ENCODE peak calls at places on chromosome 12, in nine cellular contexts. H is testis, B is left ventricle myocardium inferior, G is spleen, U is stomach, S is endodermal cell, F is fibroblast of lung, N is Karpas-422, P is Peyer's patch. O is an unnamed sample. For H3K4me1 and H3K27me3, the result is how much of the 10 kb centered on the place peaks cover.

GRCh38 chr12:57452181-57452936 is 2.7 kb upstream of the INHBE start:
- DNase-seq in H (no peak), B (peak), G (peak), U (no peak), S (peak), F (peak), N (no peak), P (no peak), O (no peak)

GRCh38 chr12:131917139-131917710 is 11.9 kb upstream of the PUS1 start:
- DNase-seq in H (no peak), B (no peak), G (no peak), U (no peak), S (peak), F (no peak), N (no peak), P (no peak), O (no peak)

GRCh38 chr12:99444859-99445316 is 202.7 kb upstream of the GARIN6 start:
- DNase-seq in H (no peak), B (no peak), G (no peak), U (no peak), S (no peak), F (no peak), N (no peak), P (no peak), O (peak)

GRCh38 chr12:24977711-24978110 is 28.8 kb upstream of the BCAT1 start:
- DNase-seq in H (no peak), B (no peak), G (no peak), U (no peak), S (no peak), F (no peak), N (no peak), P (no peak), O (no peak)

GRCh38 chr12:3520168-3520567 is 29.2 kb downstream of the PRMT8 start:
- DNase-seq in H (no peak), B (peak), G (no peak), U (peak), S (no peak), F (no peak), N (no peak), P (no peak), O (no peak)

GRCh38 chr12:67482751-67483661 is 165.5 kb upstream of the DYRK2 start:
- DNase-seq in H (peak), B (peak), G (peak), U (peak), S (no peak), F (peak), N (no peak), P (peak), O (peak)

GRCh38 chr12:47268501-47269459 is 189.0 kb upstream of the AMIGO2 start:
- DNase-seq in H (no peak), B (no peak), G (no peak), U (no peak), S (no peak), F (no peak), N (no peak), P (peak), O (peak)

GRCh38 chr12:130613131-130613530 is 103.0 kb downstream of the RIMBP2 start:
- DNase-seq in H (no peak), B (no peak), G (no peak), U (no peak), S (peak), F (no peak), N (no peak), P (no peak), O (no peak)

GRCh38 chr12:28024231-28024995 is 51.9 kb upstream of the PTHLH start:
- DNase-seq in H (no peak), B (no peak), G (no peak), U (no peak), S (no peak), F (peak), N (no peak), P (no peak), O (peak)

GRCh38 chr12:111768159-111768895 is 1.6 kb downstream of the ALDH2 start:
- DNase-seq in H (no peak), B (no peak), G (no peak), U (no peak), S (no peak), F (no peak), N (peak), P (no peak), O (no peak)

GRCh38 chr12:92784795-92785562 is 82.2 kb downstream of the PLEKHG7 start:
- DNase-seq in H (no peak), B (no peak), G (no peak), U (no peak), S (peak), F (peak), N (peak), P (no peak), O (peak)

GRCh38 chr12:94762259-94762942 is 112.0 kb upstream of the TMCC3 start:
- DNase-seq in H (no peak), B (no peak), G (no peak), U (no peak), S (no peak), F (no peak), N (no peak), P (no peak), O (no peak)

GRCh38 chr12:57008113-57008687 is 1.9 kb upstream of the ZBTB39 start:
- DNase-seq in H (no peak), B (no peak), G (no peak), U (no peak), S (no peak), F (peak), N (peak), P (no peak), O (no peak)

GRCh38 chr12:121791671-121792496 is 1.6 kb downstream of the RHOF start:
- DNase-seq in H (no peak), B (no peak), G (peak), U (peak), S (no peak), F (no peak), N (no peak), P (peak), O (no peak)

GRCh38 chr12:130880411-130880885 is 8.6 kb downstream of the RAN start:
- DNase-seq in H (no peak), B (no peak), G (no peak), U (no peak), S (peak), F (no peak), N (no peak), P (no peak), O (no peak)

GRCh38 chr12:69052613-69053408 is 119.8 kb upstream of the CPM start:
- DNase-seq in H (no peak), B (no peak), G (no peak), U (no peak), S (peak), F (peak), N (no peak), P (no peak), O (peak)

GRCh38 chr12:41532072-41532471 is 344.0 kb downstream of the PDZRN4 start:
- DNase-seq in H (no peak), B (no peak), G (no peak), U (no peak), S (no peak), F (no peak), N (no peak), P (no peak), O (peak)

GRCh38 chr12:121467638-121468403 is 67.9 kb downstream of the RNF34 start:
- DNase-seq in H (no peak), B (no peak), G (no peak), U (no peak), S (peak), F (peak), N (peak), P (no peak), O (no peak)

GRCh38 chr12:5230151-5230550 is 186.5 kb downstream of the KCNA5 start:
- DNase-seq in H (no peak), B (no peak), G (no peak), U (no peak), S (no peak), F (peak), N (no peak), P (no peak), O (no peak)

GRCh38 chr12:128137140-128137539 is 129.8 kb upstream of the TMEM132C start:
- DNase-seq in H (no peak), B (no peak), G (no peak), U (no peak), S (no peak), F (no peak), N (peak), P (no peak), O (no peak)

GRCh38 chr12:93080994-93081809 is 152.1 kb upstream of the EEA1 start:
- DNase-seq in H (no peak), B (no peak), G (no peak), U (no peak), S (peak), F (peak), N (no peak), P (no peak), O (no peak)

GRCh38 chr12:18135509-18135908 is 45.5 kb upstream of the RERGL start:
- DNase-seq in H (no peak), B (no peak), G (no peak), U (no peak), S (no peak), F (peak), N (no peak), P (no peak), O (no peak)

GRCh38 chr12:100755186-100755585 is 39.4 kb upstream of the ANO4 start:
- DNase-seq in H (no peak), B (no peak), G (no peak), U (no peak), S (no peak), F (no peak), N (no peak), P (no peak), O (peak)

GRCh38 chr12:10197879-10198278 is 14.8 kb upstream of the GABARAPL1 start:
- DNase-seq in H (no peak), B (no peak), G (no peak), U (no peak), S (no peak), F (no peak), N (no peak), P (no peak), O (no peak)

GRCh38 chr12:2052861-2053674 is at the start of gene CACNA1C:
- DNase-seq in H (peak), B (peak), G (peak), U (peak), S (peak), F (peak), N (no peak), P (peak), O (no peak)

GRCh38 chr12:45292486-45293195 is 76.7 kb downstream of the ANO6 start:
- DNase-seq in H (peak), B (no peak), G (no peak), U (no peak), S (no peak), F (peak), N (no peak), P (no peak), O (no peak)

GRCh38 chr12:29640589-29641345 is 143.0 kb downstream of the TMTC1 start:
- DNase-seq in H (peak), B (peak), G (no peak), U (no peak), S (peak), F (peak), N (no peak), P (no peak), O (no peak)

GRCh38 chr12:2795291-2796186 is 769 bp downstream of the FKBP4 start:
- DNase-seq in H (peak), B (peak), G (peak), U (peak), S (peak), F (peak), N (peak), P (peak), O (no peak)

GRCh38 chr12:988616-989015 is 2.4 kb upstream of the ERC1 start:
- DNase-seq in H (no peak), B (no peak), G (no peak), U (no peak), S (no peak), F (no peak), N (no peak), P (no peak), O (no peak)

GRCh38 chr12:989051-989450 is 2.0 kb upstream of the ERC1 start:
- DNase-seq in H (no peak), B (no peak), G (no peak), U (no peak), S (no peak), F (no peak), N (no peak), P (no peak), O (no peak)

GRCh38 chr12:990649-991349 is at the start of gene ERC1:
- DNase-seq in H (peak), B (peak), G (peak), U (peak), S (peak), F (peak), N (peak), P (peak), O (peak)

GRCh38 chr12:990308-990648 is 745 bp upstream of the ERC1 start:
- DNase-seq in H (peak), B (peak), G (peak), U (peak), S (peak), F (peak), N (peak), P (peak), O (no peak)

GRCh38 chr12:989751-990278 is 1.2 kb upstream of the ERC1 start:
- DNase-seq in H (peak), B (no peak), G (no peak), U (no peak), S (peak), F (peak), N (peak), P (no peak), O (peak)
- H3K27ac ChIP-seq in H (peak), B (peak), G (peak), U (peak), S (peak), F (peak), N (no peak), P (peak), O (peak)

DNA sequence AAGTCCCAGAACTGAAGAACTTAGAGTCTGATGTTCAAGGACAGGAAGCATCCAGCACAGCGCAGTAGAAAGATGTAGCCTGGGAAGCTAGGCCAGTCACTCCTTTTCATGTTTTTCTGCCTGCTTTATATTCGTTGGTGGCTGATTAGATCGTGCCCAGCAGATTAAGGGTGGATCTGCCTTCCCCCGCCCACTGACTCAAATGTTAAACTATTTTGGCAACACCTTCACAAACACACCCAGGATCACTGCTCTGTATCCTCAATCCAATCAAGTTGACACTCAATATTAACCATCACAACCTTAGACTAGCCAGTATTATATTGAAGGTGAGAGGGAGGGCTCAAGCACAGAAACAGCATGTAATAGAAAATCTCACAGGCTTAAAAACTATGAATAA is 222.9 kb downstream of the C12orf50 start:
- DNase-seq in H (no peak), B (no peak), G (no peak), U (no peak), S (no peak), F (no peak), N (no peak), P (no peak), O (no peak)
- H3K4me1 ChIP-seq in H (under half), B (under half), G (under half), U (under half), S (under half), F (under half), N (under half), P (under half), O (under half)

DNA sequence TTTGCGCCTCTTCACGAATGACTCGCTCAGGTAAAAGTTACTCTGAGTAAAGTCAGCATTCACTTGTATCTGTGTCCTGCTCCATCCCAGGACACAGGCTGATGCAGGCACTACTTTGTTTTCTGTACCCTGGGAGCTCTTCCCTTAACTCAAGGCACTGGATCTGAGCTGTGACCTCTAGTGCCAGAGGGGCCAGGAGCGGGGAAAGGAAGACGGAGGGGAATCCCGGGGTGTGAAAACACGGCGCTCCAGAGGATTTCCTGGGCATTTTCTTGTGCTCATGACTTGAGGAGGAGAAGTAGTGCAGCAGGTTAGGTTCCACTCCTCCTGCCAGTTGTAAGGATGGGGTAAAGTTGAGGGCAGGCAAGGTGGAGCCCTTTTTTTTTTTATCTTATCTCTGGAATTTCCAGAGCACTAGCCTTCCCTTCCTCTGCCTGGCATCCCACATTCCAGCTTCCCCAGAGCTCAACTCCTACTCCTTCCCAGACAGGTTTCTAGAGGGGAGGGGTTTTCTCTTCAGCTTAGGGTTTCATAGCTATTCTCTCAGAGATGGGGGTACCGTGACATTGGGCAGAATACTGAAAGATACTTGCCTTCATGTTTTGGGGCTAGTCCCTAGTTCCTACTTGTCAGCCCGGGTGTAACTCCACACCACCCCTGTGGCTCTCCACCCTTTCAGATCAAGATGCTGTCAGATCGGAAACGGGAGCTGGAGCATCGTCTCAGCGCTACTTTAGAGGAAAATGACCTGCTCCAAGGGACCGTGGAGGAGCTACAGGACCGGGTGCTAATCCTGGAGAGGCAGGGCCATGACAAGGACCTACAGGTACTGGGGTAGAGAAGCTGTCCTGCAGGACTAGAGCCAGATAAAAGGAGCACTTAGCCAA is 52.3 kb downstream of the RAB35 start:
- DNase-seq in H (no peak), B (no peak), G (no peak), U (no peak), S (peak), F (no peak), N (no peak), P (no peak), O (no peak)
- H3K27me3 ChIP-seq in H (under half), B (half or more), G (under half), U (under half), S (under half), F (under half), N (under half), P (under half), O (under half)

GRCh38 chr12:76490763-76491162 is 68.8 kb downstream of the OSBPL8 start:
- DNase-seq in H (no peak), B (no peak), G (no peak), U (no peak), S (no peak), F (no peak), N (no peak), P (no peak), O (no peak)
- H3K27ac ChIP-seq in H (no peak), B (no peak), G (no peak), U (no peak), S (no peak), F (no peak), N (no peak), P (no peak), O (no peak)

GRCh38 chr12:89345376-89345775 is 6.9 kb downstream of the DUSP6 start:
- DNase-seq in H (no peak), B (no peak), G (no peak), U (no peak), S (no peak), F (no peak), N (no peak), P (no peak), O (no peak)

GRCh38 chr12:89347325-89347829 is 4.9 kb downstream of the DUSP6 start:
- DNase-seq in H (no peak), B (no peak), G (no peak), U (no peak), S (no peak), F (no peak), N (peak), P (no peak), O (peak)

GRCh38 chr12:89344862-89345202 is 7.5 kb downstream of the DUSP6 start:
- DNase-seq in H (no peak), B (no peak), G (no peak), U (no peak), S (no peak), F (no peak), N (no peak), P (no peak), O (no peak)

GRCh38 chr12:89345830-89346740 is 6.2 kb downstream of the DUSP6 start:
- DNase-seq in H (peak), B (peak), G (peak), U (peak), S (peak), F (peak), N (peak), P (peak), O (peak)

DNA sequence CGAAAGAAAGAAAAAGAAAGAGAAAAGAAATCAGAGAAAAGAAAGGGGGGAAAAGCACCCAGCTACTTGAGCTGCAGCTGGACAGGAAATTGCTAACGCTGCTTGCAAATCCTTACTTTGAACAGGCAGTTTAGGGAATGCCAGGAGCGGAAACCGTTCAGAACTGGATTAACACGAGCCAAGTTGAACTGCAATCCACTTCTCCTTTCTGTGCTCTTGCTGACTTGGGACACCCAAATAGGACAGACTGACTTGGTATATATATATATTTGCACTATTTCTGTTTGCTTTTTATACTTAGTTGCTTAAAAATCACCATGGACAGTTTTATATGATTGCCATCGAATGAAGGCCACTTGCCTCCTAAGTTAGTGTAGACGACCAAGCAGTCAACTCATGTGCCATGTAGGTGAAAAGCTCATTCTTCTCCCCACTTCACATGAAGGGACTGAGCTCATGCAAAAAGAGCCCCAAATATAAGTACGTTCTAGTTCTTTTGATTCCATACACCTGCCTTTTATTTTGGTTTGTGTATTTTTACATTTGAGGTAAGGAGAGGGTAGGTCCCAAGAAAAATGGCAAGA is 5.5 kb downstream of the DUSP6 start:
- DNase-seq in H (no peak), B (peak), G (no peak), U (no peak), S (peak), F (peak), N (peak), P (peak), O (peak)
- H3K4me1 ChIP-seq in H (under half), B (half or more), G (half or more), U (under half), S (under half), F (under half), N (half or more), P (under half), O (under half)

GRCh38 chr12:54210400-54210790 is 21.6 kb upstream of the SMUG1 start:
- DNase-seq in H (no peak), B (no peak), G (no peak), U (no peak), S (peak), F (no peak), N (no peak), P (no peak), O (no peak)
- H3K27me3 ChIP-seq in H (under half), B (half or more), G (under half), U (under half), S (under half), F (under half), N (under half), P (under half), O (under half)